ENCODE peak calls at places on chromosomes 4 and X, in five cellular contexts. L is stomach, P is uterus, F is hepatocyte, M is esophagus muscularis mucosa. K is an unnamed sample.

GRCh38 chrX:43969504-43970501 is 3.4 kb downstream of the NDP start:
- DNase-seq in L (no peak), P (peak; percentile 39), F (no peak), M (no peak), K (no peak)

GRCh38 chrX:1598876-1599790 is 7.7 kb downstream of the AKAP17A start:
- DNase-seq in L (no peak), P (no peak), F (no peak), M (no peak), K (no peak)

GRCh38 chr4:152065545-152065944 is 304.7 kb upstream of the GATB start:
- DNase-seq in L (no peak), P (no peak), F (no peak), M (no peak), K (no peak)

GRCh38 chrX:38704146-38704882 is 96.9 kb upstream of the MID1IP1 start:
- DNase-seq in L (no peak), P (no peak), F (no peak), M (no peak), K (no peak)

GRCh38 chrX:45956222-45956867 is 588.9 kb downstream of the ZNF674 start:
- DNase-seq in L (no peak), P (no peak), F (no peak), M (no peak), K (no peak)

GRCh38 chr4:74092957-74093356 is 6.0 kb downstream of the CXCL2 start:
- DNase-seq in L (peak; percentile 55), P (no peak), F (no peak), M (no peak), K (peak; percentile 48)

GRCh38 chrX:118569676-118570075 is 74.1 kb downstream of the DOCK11 start:
- DNase-seq in L (no peak), P (no peak), F (no peak), M (no peak), K (no peak)

GRCh38 chr4:102321260-102321991 is 23.9 kb downstream of the SLC39A8 start:
- DNase-seq in L (no peak), P (no peak), F (no peak), M (no peak), K (no peak)

GRCh38 chrX:142978130-142978684 is 47.5 kb upstream of the SPANXN4 start:
- DNase-seq in L (no peak), P (no peak), F (no peak), M (no peak), K (no peak)

GRCh38 chr4:17238633-17239032 is 273.3 kb downstream of the QDPR start:
- DNase-seq in L (no peak), P (no peak), F (no peak), M (no peak), K (no peak)

GRCh38 chrX:101803451-101803850 is 128.4 kb downstream of the ZMAT1 start:
- DNase-seq in L (no peak), P (no peak), F (peak; percentile 17), M (no peak), K (no peak)

GRCh38 chr4:26048378-26048882 is 134.4 kb downstream of the SMIM20 start:
- DNase-seq in L (no peak), P (peak; percentile 89), F (peak; percentile 68), M (no peak), K (no peak)

GRCh38 chrX:115630204-115630603 is 69.2 kb downstream of the PLS3 start:
- DNase-seq in L (no peak), P (no peak), F (no peak), M (no peak), K (no peak)

GRCh38 chr4:39047691-39048090 is 14.3 kb upstream of the KLHL5 start:
- DNase-seq in L (no peak), P (no peak), F (no peak), M (no peak), K (no peak)

GRCh38 chrX:64394874-64395567 is at the start of gene MTMR8:
- DNase-seq in L (peak; percentile 77), P (peak; percentile 61), F (peak; percentile 82), M (peak; percentile 90), K (peak; percentile 83)

GRCh38 chr4:17809667-17810066 is 890 bp downstream of the DCAF16 start:
- DNase-seq in L (no peak), P (no peak), F (no peak), M (no peak), K (no peak)

GRCh38 chrX:148501121-148502066 is 977 bp downstream of the AFF2 start:
- DNase-seq in L (no peak), P (no peak), F (peak; percentile 18), M (no peak), K (no peak)

GRCh38 chr4:151931563-151931962 is 170.8 kb upstream of the GATB start:
- DNase-seq in L (no peak), P (no peak), F (no peak), M (peak; percentile 53), K (no peak)

GRCh38 chr4:21514022-21514421 is 434.6 kb downstream of the KCNIP4 start:
- DNase-seq in L (no peak), P (no peak), F (no peak), M (no peak), K (no peak)

GRCh38 chr4:77344784-77345183 is 187.8 kb downstream of the CCNG2 start:
- DNase-seq in L (no peak), P (no peak), F (no peak), M (no peak), K (no peak)

GRCh38 chr4:151652841-151653547 is 107.8 kb downstream of the GATB start:
- DNase-seq in L (no peak), P (peak; percentile 48), F (no peak), M (no peak), K (no peak)

GRCh38 chr4:74217365-74217764 is 59.4 kb downstream of the MTHFD2L start:
- DNase-seq in L (no peak), P (no peak), F (no peak), M (no peak), K (no peak)

GRCh38 chr4:105950701-105951100 is 55.4 kb downstream of the NPNT start:
- DNase-seq in L (no peak), P (no peak), F (no peak), M (no peak), K (no peak)

GRCh38 chr4:38177035-38177791 is 217.0 kb downstream of the PTTG2 start:
- DNase-seq in L (peak; percentile 71), P (no peak), F (no peak), M (no peak), K (peak; percentile 62)

GRCh38 chr4:2363951-2364653 is 54.3 kb downstream of the ZFYVE28 start:
- DNase-seq in L (no peak), P (no peak), F (no peak), M (no peak), K (no peak)

GRCh38 chrX:2391869-2392606 is 108.7 kb downstream of the DHRSX start:
- DNase-seq in L (no peak), P (no peak), F (peak; percentile 81), M (no peak), K (no peak)

GRCh38 chr4:8279321-8280157 is 10.0 kb downstream of the HTRA3 start:
- DNase-seq in L (no peak), P (no peak), F (no peak), M (no peak), K (no peak)

GRCh38 chr4:65302145-65302544 is 368.1 kb downstream of the EPHA5 start:
- DNase-seq in L (no peak), P (no peak), F (no peak), M (no peak), K (no peak)

GRCh38 chr4:113825272-113825671 is 63.7 kb upstream of the CAMK2D start:
- DNase-seq in L (no peak), P (no peak), F (no peak), M (no peak), K (no peak)

GRCh38 chr4:3418029-3418762 is 23.6 kb upstream of the HGFAC start:
- DNase-seq in L (no peak), P (no peak), F (no peak), M (no peak), K (no peak)
- TF ChIP-seq CTCF in L (no peak), P (no peak), F (no peak), M (no peak), K (no peak)

DNA sequence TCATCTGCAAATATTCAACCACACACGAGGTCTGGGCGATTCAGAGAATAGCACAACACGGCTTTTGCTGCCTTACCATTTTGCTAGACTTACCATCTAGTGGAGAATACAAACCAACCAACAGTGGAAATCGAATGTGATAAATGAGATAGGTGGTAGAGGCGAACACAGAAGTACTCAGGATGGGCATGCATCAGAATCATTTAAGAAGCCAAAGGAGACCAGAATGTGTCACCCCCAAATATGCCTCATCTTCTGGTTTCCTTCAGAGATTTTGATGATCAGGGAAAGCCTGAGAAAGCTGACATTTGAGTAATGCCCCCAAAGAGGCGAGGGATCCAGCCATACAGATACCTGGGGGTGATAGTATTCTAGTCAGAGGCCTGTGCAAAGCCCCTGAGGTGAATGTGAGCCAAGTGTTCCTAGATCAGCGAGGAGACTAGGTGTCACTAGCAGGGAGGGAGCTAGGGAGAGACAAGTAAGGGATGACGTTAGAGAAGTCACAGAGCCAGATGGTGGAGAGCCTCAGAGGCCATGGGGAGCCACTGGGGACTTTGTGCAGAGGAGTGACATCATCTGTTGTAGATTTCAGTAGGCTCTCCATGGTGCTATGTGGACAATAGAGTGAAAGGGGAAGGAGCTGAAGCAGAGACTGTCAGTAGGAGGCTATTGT is 1.7 kb downstream of the MTMR1 start:
- DNase-seq in L (no peak), P (no peak), F (no peak), M (no peak), K (no peak)
- H3K4me3 ChIP-seq in L (no peak overlapping the region), P (no peak overlapping the region), F (no peak overlapping the region), M (no peak overlapping the region), K (no peak overlapping the region)

DNA sequence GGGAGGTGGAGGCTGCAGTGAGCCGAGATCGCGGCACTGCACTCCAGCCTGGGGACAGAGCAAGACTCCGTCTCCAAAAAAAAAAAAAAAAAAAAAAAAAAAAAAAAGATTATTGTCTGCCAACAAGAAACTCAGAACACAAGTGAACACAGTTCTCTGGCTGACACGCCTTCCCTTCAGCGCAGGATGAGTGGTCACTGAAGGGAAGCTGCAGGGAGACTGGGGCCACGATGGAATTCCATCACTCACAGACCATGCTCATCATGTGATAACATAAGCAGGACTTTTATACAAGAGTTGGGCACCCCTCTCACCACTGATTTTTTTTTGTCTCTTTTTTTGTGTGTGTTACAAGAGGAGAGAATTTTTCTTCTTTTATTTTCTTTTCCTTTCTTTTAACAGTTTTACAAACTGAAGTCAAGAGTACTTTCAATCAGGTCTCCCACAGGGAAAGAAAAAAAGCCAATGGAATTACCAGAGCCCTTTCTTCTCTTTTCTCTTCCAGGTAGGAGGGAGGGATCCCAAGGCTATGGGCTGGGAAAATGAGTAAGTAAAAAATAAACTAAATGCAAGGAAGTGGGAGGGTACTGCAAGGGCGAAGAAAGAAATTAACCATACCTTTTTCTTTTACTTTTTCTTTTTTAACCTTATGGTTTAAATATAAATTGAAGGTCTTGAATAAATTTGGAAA is 435.6 kb downstream of the GPM6A start:
- DNase-seq in L (no peak), P (no peak), F (no peak), M (no peak), K (no peak)
- H3K9me3 ChIP-seq in L (no peaks in the 10 kb centered on the region), P (no peaks in the 10 kb centered on the region), F (no peaks in the 10 kb centered on the region), M (no peaks in the 10 kb centered on the region), K (no peaks in the 10 kb centered on the region)

GRCh38 chr4:96356591-96357360 is 516.9 kb downstream of the PDHA2 start:
- DNase-seq in L (no peak), P (no peak), F (no peak), M (no peak), K (no peak)

GRCh38 chr4:96355414-96355813 is 515.5 kb downstream of the PDHA2 start:
- DNase-seq in L (no peak), P (no peak), F (no peak), M (no peak), K (no peak)

GRCh38 chr4:96347582-96347981 is 507.7 kb downstream of the PDHA2 start:
- DNase-seq in L (no peak), P (no peak), F (no peak), M (no peak), K (no peak)

GRCh38 chr4:96354036-96354712 is 514.3 kb downstream of the PDHA2 start:
- DNase-seq in L (no peak), P (no peak), F (peak; percentile 10), M (no peak), K (no peak)

GRCh38 chr4:96352051-96352517 is 512.2 kb downstream of the PDHA2 start:
- DNase-seq in L (no peak), P (no peak), F (peak; percentile 13), M (no peak), K (peak; percentile 8)
- TF ChIP-seq CTCF in L (no peak), P (no peak), F (peak; percentile 51), M (no peak), K (no peak)

K was measured in body of pancreas.